ENCODE peak calls at places on chromosomes 4 and X, in eight cellular contexts. Y, F, H, P, S, A, K and J are unnamed samples.

GRCh38 chr4:53816561-53816960 is 225.3 kb upstream of the LNX1 start:
- DNase-seq in Y (no peak), F (no peak), H (no peak), P (no peak), S (no peak), A (no peak), K (no peak), J (no peak)

GRCh38 chr4:107997001-107997788 is 7.5 kb downstream of the HADH start:
- DNase-seq in Y (no peak), F (peak), H (no peak), P (no peak), S (no peak), A (no peak), K (no peak), J (no peak)

GRCh38 chr4:113375964-113376666 is 326.7 kb downstream of the ANK2 start:
- DNase-seq in Y (no peak), F (no peak), H (no peak), P (no peak), S (no peak), A (no peak), K (no peak), J (no peak)

GRCh38 chr4:80454040-80454439 is 118.5 kb downstream of the CFAP299 start:
- DNase-seq in Y (no peak), F (no peak), H (peak), P (no peak), S (no peak), A (no peak), K (no peak), J (peak)

GRCh38 chr4:41256740-41257256 is at the start of gene UCHL1:
- DNase-seq in Y (peak), F (no peak), H (no peak), P (no peak), S (no peak), A (no peak), K (peak), J (no peak)

GRCh38 chr4:138972956-138973819 is 42.4 kb upstream of the NOCT start:
- DNase-seq in Y (no peak), F (no peak), H (no peak), P (no peak), S (no peak), A (no peak), K (no peak), J (no peak)

GRCh38 chr4:6327220-6327917 is 57.7 kb downstream of the WFS1 start:
- DNase-seq in Y (peak), F (peak), H (peak), P (peak), S (peak), A (peak), K (peak), J (peak)

GRCh38 chr4:71466775-71467174 is 128.0 kb downstream of the SLC4A4 start:
- DNase-seq in Y (no peak), F (no peak), H (no peak), P (no peak), S (no peak), A (no peak), K (no peak), J (no peak)

GRCh38 chrX:129787336-129788055 is 7.7 kb downstream of the SASH3 start:
- DNase-seq in Y (no peak), F (no peak), H (no peak), P (no peak), S (no peak), A (no peak), K (no peak), J (no peak)

GRCh38 chr4:5364406-5364805 is 313.1 kb downstream of the STK32B start:
- DNase-seq in Y (no peak), F (no peak), H (no peak), P (no peak), S (no peak), A (no peak), K (no peak), J (no peak)

GRCh38 chr4:47933798-47934197 is 19.4 kb upstream of the NFXL1 start:
- DNase-seq in Y (no peak), F (no peak), H (peak), P (no peak), S (no peak), A (no peak), K (no peak), J (no peak)

GRCh38 chrX:129953881-129954280 is 28.6 kb upstream of the BCORL1 start:
- DNase-seq in Y (no peak), F (no peak), H (no peak), P (no peak), S (no peak), A (no peak), K (no peak), J (no peak)

GRCh38 chr4:107279729-107280128 is 243.6 kb upstream of the DKK2 start:
- DNase-seq in Y (no peak), F (no peak), H (peak), P (no peak), S (no peak), A (no peak), K (no peak), J (no peak)

GRCh38 chrX:15786930-15787329 is 3.4 kb upstream of the ZRSR2 start:
- DNase-seq in Y (no peak), F (no peak), H (no peak), P (no peak), S (no peak), A (no peak), K (no peak), J (no peak)

GRCh38 chrX:53317365-53318069 is 36.1 kb upstream of the IQSEC2 start:
- DNase-seq in Y (peak), F (peak), H (peak), P (peak), S (peak), A (peak), K (peak), J (peak)

GRCh38 chr4:13240066-13240465 is 244.1 kb downstream of the RAB28 start:
- DNase-seq in Y (no peak), F (peak), H (peak), P (no peak), S (no peak), A (no peak), K (no peak), J (no peak)

GRCh38 chr4:47485047-47485692 is at the start of gene ATP10D:
- DNase-seq in Y (peak), F (peak), H (peak), P (peak), S (peak), A (peak), K (peak), J (no peak)

GRCh38 chr4:159382875-159383568 is 280.1 kb downstream of the RAPGEF2 start:
- DNase-seq in Y (no peak), F (no peak), H (no peak), P (no peak), S (no peak), A (no peak), K (no peak), J (no peak)

GRCh38 chr4:72094054-72094780 is 62.4 kb downstream of the NPFFR2 start:
- DNase-seq in Y (no peak), F (no peak), H (no peak), P (no peak), S (no peak), A (no peak), K (no peak), J (no peak)

GRCh38 chr4:129346760-129347159 is 250.8 kb downstream of the C4orf33 start:
- DNase-seq in Y (no peak), F (no peak), H (no peak), P (no peak), S (no peak), A (no peak), K (no peak), J (no peak)

GRCh38 chrX:109374276-109374960 is 107.5 kb downstream of the GUCY2F start:
- DNase-seq in Y (no peak), F (no peak), H (peak), P (no peak), S (no peak), A (no peak), K (no peak), J (no peak)

GRCh38 chr4:25258980-25259578 is 25.2 kb downstream of the PI4K2B start:
- DNase-seq in Y (no peak), F (peak), H (peak), P (no peak), S (no peak), A (no peak), K (no peak), J (peak)

GRCh38 chr4:3311489-3312171 is 18.8 kb downstream of the RGS12 start:
- DNase-seq in Y (no peak), F (no peak), H (peak), P (no peak), S (no peak), A (no peak), K (no peak), J (no peak)

GRCh38 chrX:103722505-103722904 is 11.8 kb downstream of the TMEM31 start:
- DNase-seq in Y (no peak), F (no peak), H (peak), P (no peak), S (no peak), A (no peak), K (no peak), J (no peak)

GRCh38 chrX:107776649-107777535 is 641 bp upstream of the NCBP2L start:
- DNase-seq in Y (peak), F (peak), H (peak), P (peak), S (peak), A (peak), K (peak), J (peak)

GRCh38 chr4:180059216-180059881 is 2183.9 kb upstream of the TENM3 start:
- DNase-seq in Y (peak), F (no peak), H (no peak), P (no peak), S (no peak), A (no peak), K (peak), J (no peak)

GRCh38 chr4:93649828-93650227 is 178.7 kb upstream of the ATOH1 start:
- DNase-seq in Y (no peak), F (no peak), H (no peak), P (no peak), S (no peak), A (no peak), K (peak), J (no peak)

GRCh38 chr4:138308421-138308820 is 66.3 kb upstream of the SLC7A11 start:
- DNase-seq in Y (no peak), F (no peak), H (peak), P (no peak), S (no peak), A (no peak), K (no peak), J (peak)

GRCh38 chr4:123452585-123452984 is 56.0 kb downstream of the SPRY1 start:
- DNase-seq in Y (peak), F (peak), H (peak), P (peak), S (no peak), A (no peak), K (no peak), J (peak)

GRCh38 chr4:7803371-7803770 is 136.3 kb downstream of the AFAP1 start:
- DNase-seq in Y (no peak), F (no peak), H (no peak), P (no peak), S (no peak), A (peak), K (no peak), J (no peak)

GRCh38 chr4:54908744-54909143 is 216.7 kb downstream of the KDR start:
- DNase-seq in Y (no peak), F (no peak), H (no peak), P (no peak), S (no peak), A (no peak), K (no peak), J (no peak)

GRCh38 chr4:84482564-84483563 is 16.2 kb downstream of the NKX6-1 start:
- DNase-seq in Y (peak), F (no peak), H (peak), P (no peak), S (no peak), A (no peak), K (peak), J (no peak)

GRCh38 chr4:926538-926937 is 5.6 kb downstream of the GAK start:
- DNase-seq in Y (no peak), F (no peak), H (no peak), P (no peak), S (no peak), A (no peak), K (peak), J (no peak)

GRCh38 chrX:17706676-17707075 is 30.6 kb upstream of the SCML1 start:
- DNase-seq in Y (no peak), F (peak), H (peak), P (no peak), S (no peak), A (no peak), K (no peak), J (no peak)

GRCh38 chrX:70043685-70044084 is 6.1 kb downstream of the AWAT2 start:
- DNase-seq in Y (no peak), F (no peak), H (no peak), P (no peak), S (no peak), A (no peak), K (no peak), J (no peak)

GRCh38 chr4:125951275-125951887 is 636.6 kb downstream of the FAT4 start:
- DNase-seq in Y (no peak), F (peak), H (no peak), P (no peak), S (no peak), A (no peak), K (no peak), J (no peak)

GRCh38 chr4:38523524-38524448 is 140.2 kb upstream of the KLF3 start:
- DNase-seq in Y (peak), F (no peak), H (peak), P (peak), S (peak), A (no peak), K (no peak), J (peak)

GRCh38 chrX:27583976-27584375 is 6.2 kb upstream of the DCAF8L2 start:
- DNase-seq in Y (no peak), F (no peak), H (peak), P (no peak), S (no peak), A (no peak), K (no peak), J (no peak)

GRCh38 chr4:41183021-41183553 is 31.3 kb downstream of the APBB2 start:
- DNase-seq in Y (no peak), F (no peak), H (no peak), P (no peak), S (no peak), A (no peak), K (no peak), J (no peak)